ENCODE peak calls at places on chromosomes 12 and 14, in eight cellular contexts. One of them, this sample, is unnamed.

GRCh38 chr14:41568979-41569378 is 37.7 kb upstream of the LRFN5 start:
- DNase-seq in heart left ventricle: no peak
- DNase-seq in AG09309: no peak
- DNase-seq in astrocyte of the spinal cord: no peak
- DNase-seq in astrocyte: no peak
- DNase-seq in IMR-90: no peak
- DNase-seq in astrocyte of the cerebellum: no peak
- DNase-seq in HL-60: no peak
- DNase-seq in this sample: no peak

GRCh38 chr14:54348923-54349615 is 47.7 kb upstream of the CDKN3 start:
- DNase-seq in heart left ventricle: peak
- DNase-seq in AG09309: no peak
- DNase-seq in astrocyte of the spinal cord: peak
- DNase-seq in astrocyte: peak
- DNase-seq in IMR-90: peak
- DNase-seq in astrocyte of the cerebellum: no peak
- DNase-seq in HL-60: no peak
- DNase-seq in this sample: peak

GRCh38 chr12:92995258-92995905 is 66.3 kb upstream of the EEA1 start:
- DNase-seq in heart left ventricle: no peak
- DNase-seq in AG09309: no peak
- DNase-seq in astrocyte of the spinal cord: no peak
- DNase-seq in astrocyte: no peak
- DNase-seq in IMR-90: no peak
- DNase-seq in astrocyte of the cerebellum: no peak
- DNase-seq in HL-60: no peak
- DNase-seq in this sample: no peak

GRCh38 chr12:130961921-130962326 is 8.2 kb downstream of the ADGRD1 start:
- DNase-seq in heart left ventricle: peak
- DNase-seq in AG09309: no peak
- DNase-seq in astrocyte of the spinal cord: no peak
- DNase-seq in astrocyte: no peak
- DNase-seq in IMR-90: no peak
- DNase-seq in astrocyte of the cerebellum: no peak
- DNase-seq in HL-60: no peak
- DNase-seq in this sample: no peak

GRCh38 chr14:97539389-97539786 is 742.2 kb downstream of the VRK1 start:
- DNase-seq in heart left ventricle: no peak
- DNase-seq in AG09309: no peak
- DNase-seq in astrocyte of the spinal cord: no peak
- DNase-seq in astrocyte: no peak
- DNase-seq in IMR-90: no peak
- DNase-seq in astrocyte of the cerebellum: no peak
- DNase-seq in HL-60: no peak
- DNase-seq in this sample: no peak

GRCh38 chr14:67221248-67221981 is 19.8 kb upstream of the PALS1 start:
- DNase-seq in heart left ventricle: no peak
- DNase-seq in AG09309: peak
- DNase-seq in astrocyte of the spinal cord: peak
- DNase-seq in astrocyte: peak
- DNase-seq in IMR-90: peak
- DNase-seq in astrocyte of the cerebellum: peak
- DNase-seq in HL-60: no peak
- DNase-seq in this sample: peak

GRCh38 chr12:113276306-113276705 is 55.0 kb downstream of the TPCN1 start:
- DNase-seq in heart left ventricle: no peak
- DNase-seq in AG09309: no peak
- DNase-seq in astrocyte of the spinal cord: no peak
- DNase-seq in astrocyte: no peak
- DNase-seq in IMR-90: peak
- DNase-seq in astrocyte of the cerebellum: no peak
- DNase-seq in HL-60: peak
- DNase-seq in this sample: peak

GRCh38 chr12:128813883-128814282 is 9.9 kb downstream of the SLC15A4 start:
- DNase-seq in heart left ventricle: no peak
- DNase-seq in AG09309: no peak
- DNase-seq in astrocyte of the spinal cord: peak
- DNase-seq in astrocyte: no peak
- DNase-seq in IMR-90: no peak
- DNase-seq in astrocyte of the cerebellum: no peak
- DNase-seq in HL-60: no peak
- DNase-seq in this sample: no peak

GRCh38 chr14:60090864-60091519 is 731 bp upstream of the PCNX4 start:
- DNase-seq in heart left ventricle: peak
- DNase-seq in AG09309: no peak
- DNase-seq in astrocyte of the spinal cord: peak
- DNase-seq in astrocyte: peak
- DNase-seq in IMR-90: peak
- DNase-seq in astrocyte of the cerebellum: peak
- DNase-seq in HL-60: peak
- DNase-seq in this sample: peak

GRCh38 chr12:2479866-2480510 is 314.8 kb upstream of the FKBP4 start:
- DNase-seq in heart left ventricle: no peak
- DNase-seq in AG09309: no peak
- DNase-seq in astrocyte of the spinal cord: no peak
- DNase-seq in astrocyte: no peak
- DNase-seq in IMR-90: no peak
- DNase-seq in astrocyte of the cerebellum: no peak
- DNase-seq in HL-60: no peak
- DNase-seq in this sample: no peak

GRCh38 chr14:91143862-91144261 is 30.0 kb downstream of the DGLUCY start:
- DNase-seq in heart left ventricle: peak
- DNase-seq in AG09309: no peak
- DNase-seq in astrocyte of the spinal cord: no peak
- DNase-seq in astrocyte: no peak
- DNase-seq in IMR-90: no peak
- DNase-seq in astrocyte of the cerebellum: no peak
- DNase-seq in HL-60: no peak
- DNase-seq in this sample: no peak

GRCh38 chr12:102054345-102054744 is 7.4 kb downstream of the WASHC3 start:
- DNase-seq in heart left ventricle: no peak
- DNase-seq in AG09309: no peak
- DNase-seq in astrocyte of the spinal cord: no peak
- DNase-seq in astrocyte: no peak
- DNase-seq in IMR-90: no peak
- DNase-seq in astrocyte of the cerebellum: no peak
- DNase-seq in HL-60: no peak
- DNase-seq in this sample: no peak

GRCh38 chr14:70013269-70013873 is 134.2 kb downstream of the SMOC1 start:
- DNase-seq in heart left ventricle: no peak
- DNase-seq in AG09309: no peak
- DNase-seq in astrocyte of the spinal cord: no peak
- DNase-seq in astrocyte: no peak
- DNase-seq in IMR-90: peak
- DNase-seq in astrocyte of the cerebellum: no peak
- DNase-seq in HL-60: peak
- DNase-seq in this sample: no peak

GRCh38 chr12:79597910-79598309 is 92.9 kb downstream of the PAWR start:
- DNase-seq in heart left ventricle: no peak
- DNase-seq in AG09309: no peak
- DNase-seq in astrocyte of the spinal cord: no peak
- DNase-seq in astrocyte: no peak
- DNase-seq in IMR-90: peak
- DNase-seq in astrocyte of the cerebellum: no peak
- DNase-seq in HL-60: no peak
- DNase-seq in this sample: no peak

GRCh38 chr12:68331500-68331868 is 678 bp downstream of the MDM1 start:
- DNase-seq in heart left ventricle: no peak
- DNase-seq in AG09309: no peak
- DNase-seq in astrocyte of the spinal cord: no peak
- DNase-seq in astrocyte: no peak
- DNase-seq in IMR-90: no peak
- DNase-seq in astrocyte of the cerebellum: no peak
- DNase-seq in HL-60: no peak
- DNase-seq in this sample: no peak

GRCh38 chr14:53044486-53044885 is 93.6 kb upstream of the FERMT2 start:
- DNase-seq in heart left ventricle: no peak
- DNase-seq in AG09309: no peak
- DNase-seq in astrocyte of the spinal cord: peak
- DNase-seq in astrocyte: peak
- DNase-seq in IMR-90: peak
- DNase-seq in astrocyte of the cerebellum: peak
- DNase-seq in HL-60: no peak
- DNase-seq in this sample: peak

GRCh38 chr12:6444704-6445688 is at the start of gene CD27:
- DNase-seq in heart left ventricle: no peak
- DNase-seq in AG09309: no peak
- DNase-seq in astrocyte of the spinal cord: no peak
- DNase-seq in astrocyte: no peak
- DNase-seq in IMR-90: no peak
- DNase-seq in astrocyte of the cerebellum: no peak
- DNase-seq in HL-60: no peak
- DNase-seq in this sample: no peak

GRCh38 chr14:100860556-100861187 is 34.8 kb downstream of the MEG3 start:
- DNase-seq in heart left ventricle: peak
- DNase-seq in AG09309: no peak
- DNase-seq in astrocyte of the spinal cord: no peak
- DNase-seq in astrocyte: no peak
- DNase-seq in IMR-90: no peak
- DNase-seq in astrocyte of the cerebellum: no peak
- DNase-seq in HL-60: no peak
- DNase-seq in this sample: no peak

GRCh38 chr12:132445884-132446471 is 44.0 kb upstream of the FBRSL1 start:
- DNase-seq in heart left ventricle: peak
- DNase-seq in AG09309: peak
- DNase-seq in astrocyte of the spinal cord: peak
- DNase-seq in astrocyte: peak
- DNase-seq in IMR-90: peak
- DNase-seq in astrocyte of the cerebellum: no peak
- DNase-seq in HL-60: peak
- DNase-seq in this sample: peak

GRCh38 chr14:90778468-90779255 is 37.6 kb downstream of the TTC7B start:
- DNase-seq in heart left ventricle: no peak
- DNase-seq in AG09309: no peak
- DNase-seq in astrocyte of the spinal cord: no peak
- DNase-seq in astrocyte: no peak
- DNase-seq in IMR-90: no peak
- DNase-seq in astrocyte of the cerebellum: no peak
- DNase-seq in HL-60: no peak
- DNase-seq in this sample: no peak

GRCh38 chr14:65853407-65853955 is 441.0 kb downstream of the FUT8 start:
- DNase-seq in heart left ventricle: no peak
- DNase-seq in AG09309: no peak
- DNase-seq in astrocyte of the spinal cord: no peak
- DNase-seq in astrocyte: no peak
- DNase-seq in IMR-90: no peak
- DNase-seq in astrocyte of the cerebellum: no peak
- DNase-seq in HL-60: no peak
- DNase-seq in this sample: no peak

GRCh38 chr12:121093487-121093891 is 39.2 kb upstream of the P2RX7 start:
- DNase-seq in heart left ventricle: no peak
- DNase-seq in AG09309: no peak
- DNase-seq in astrocyte of the spinal cord: no peak
- DNase-seq in astrocyte: no peak
- DNase-seq in IMR-90: no peak
- DNase-seq in astrocyte of the cerebellum: no peak
- DNase-seq in HL-60: no peak
- DNase-seq in this sample: no peak

GRCh38 chr14:65696801-65697200 is 284.3 kb downstream of the FUT8 start:
- DNase-seq in heart left ventricle: no peak
- DNase-seq in AG09309: no peak
- DNase-seq in astrocyte of the spinal cord: peak
- DNase-seq in astrocyte: peak
- DNase-seq in IMR-90: peak
- DNase-seq in astrocyte of the cerebellum: no peak
- DNase-seq in HL-60: no peak
- DNase-seq in this sample: no peak

GRCh38 chr14:37890095-37890494 is 294.7 kb downstream of the TTC6 start:
- DNase-seq in heart left ventricle: no peak
- DNase-seq in AG09309: no peak
- DNase-seq in astrocyte of the spinal cord: no peak
- DNase-seq in astrocyte: no peak
- DNase-seq in IMR-90: no peak
- DNase-seq in astrocyte of the cerebellum: no peak
- DNase-seq in HL-60: no peak
- DNase-seq in this sample: no peak
- TF ChIP-seq CTCF in heart left ventricle: no peak
- TF ChIP-seq CTCF in AG09309: peak
- TF ChIP-seq CTCF in astrocyte of the spinal cord: no peak
- TF ChIP-seq CTCF in astrocyte: peak
- TF ChIP-seq CTCF in IMR-90: peak
- TF ChIP-seq CTCF in astrocyte of the cerebellum: peak
- TF ChIP-seq CTCF in HL-60: no peak
- TF ChIP-seq CTCF in this sample: peak

DNA sequence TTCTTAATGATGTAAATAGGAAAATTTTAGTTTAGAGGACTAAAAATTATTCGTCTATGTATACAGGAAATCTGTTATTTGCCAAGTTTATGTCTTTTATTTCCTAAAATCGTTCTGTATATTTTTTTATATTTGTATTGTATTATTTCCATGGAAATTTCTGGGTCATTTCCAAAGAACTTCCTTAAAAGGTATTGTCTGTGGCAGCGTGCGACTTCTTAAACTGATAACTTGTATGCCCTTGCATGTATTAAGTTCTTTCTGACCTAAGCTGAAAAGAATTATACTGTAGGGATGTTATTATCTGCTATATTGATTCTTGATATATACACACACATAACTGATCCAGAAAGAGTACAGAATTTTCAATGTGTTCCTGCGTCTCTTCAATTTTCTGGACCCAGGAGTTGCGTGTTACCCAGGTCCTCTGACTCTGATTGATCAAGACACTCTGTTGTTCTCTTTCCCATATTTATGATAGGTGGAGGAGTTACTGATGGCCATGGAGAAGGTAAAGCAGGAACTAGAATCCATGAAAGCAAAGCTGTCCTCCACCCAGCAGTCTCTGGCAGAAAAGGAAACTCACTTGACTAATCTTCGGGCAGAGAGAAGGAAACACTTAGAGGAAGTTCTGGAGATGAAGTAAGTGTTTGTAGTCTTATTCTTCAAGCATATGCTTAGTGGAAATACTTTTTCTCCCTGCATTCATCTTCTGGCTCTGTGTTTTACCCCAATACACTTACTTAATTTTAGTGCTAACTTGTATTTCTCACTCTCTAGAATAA is 298.5 kb downstream of the ERC1 start:
- DNase-seq in heart left ventricle: no peak
- DNase-seq in AG09309: no peak
- DNase-seq in astrocyte of the spinal cord: no peak
- DNase-seq in astrocyte: no peak
- DNase-seq in IMR-90: no peak
- DNase-seq in astrocyte of the cerebellum: no peak
- DNase-seq in HL-60: peak
- DNase-seq in this sample: no peak
- H3K4me3 ChIP-seq in heart left ventricle: no peak
- H3K4me3 ChIP-seq in AG09309: no peak
- H3K4me3 ChIP-seq in astrocyte of the spinal cord: no peak
- H3K4me3 ChIP-seq in astrocyte: no peak
- H3K4me3 ChIP-seq in IMR-90: no peak
- H3K4me3 ChIP-seq in astrocyte of the cerebellum: no peak
- H3K4me3 ChIP-seq in HL-60: no peak
- H3K4me3 ChIP-seq in this sample: no peak

GRCh38 chr12:14111230-14111865 is 129.9 kb upstream of the GRIN2B start:
- DNase-seq in heart left ventricle: no peak
- DNase-seq in AG09309: no peak
- DNase-seq in astrocyte of the spinal cord: no peak
- DNase-seq in astrocyte: no peak
- DNase-seq in IMR-90: no peak
- DNase-seq in astrocyte of the cerebellum: no peak
- DNase-seq in HL-60: peak
- DNase-seq in this sample: no peak
- TF ChIP-seq CTCF in heart left ventricle: no peak
- TF ChIP-seq CTCF in AG09309: no peak
- TF ChIP-seq CTCF in astrocyte of the spinal cord: no peak
- TF ChIP-seq CTCF in astrocyte: no peak
- TF ChIP-seq CTCF in IMR-90: no peak
- TF ChIP-seq CTCF in astrocyte of the cerebellum: no peak
- TF ChIP-seq CTCF in HL-60: no peak
- TF ChIP-seq CTCF in this sample: no peak

GRCh38 chr14:77800814-77801213 is 905 bp downstream of the ADCK1 start:
- DNase-seq in heart left ventricle: no peak
- DNase-seq in AG09309: no peak
- DNase-seq in astrocyte of the spinal cord: no peak
- DNase-seq in astrocyte: no peak
- DNase-seq in IMR-90: no peak
- DNase-seq in astrocyte of the cerebellum: no peak
- DNase-seq in HL-60: no peak
- DNase-seq in this sample: no peak
- H3K4me3 ChIP-seq in heart left ventricle: peak
- H3K4me3 ChIP-seq in AG09309: peak
- H3K4me3 ChIP-seq in astrocyte of the spinal cord: peak
- H3K4me3 ChIP-seq in astrocyte: peak
- H3K4me3 ChIP-seq in IMR-90: no peak
- H3K4me3 ChIP-seq in astrocyte of the cerebellum: peak
- H3K4me3 ChIP-seq in HL-60: peak
- H3K4me3 ChIP-seq in this sample: peak

This sample was measured in fibroblast of villous mesenchyme.